ENCODE peak calls at places on chromosomes 13 and 19, in six cellular contexts. W, C, N, J, A and B are unnamed samples.

GRCh38 chr19:49890349-49891311 is 6.1 kb downstream of the IL4I1 start:
- DNase-seq in W (no peak), C (peak; percentile 88), N (peak; percentile 95), J (peak; percentile 54), A (peak; percentile 67), B (no peak)

GRCh38 chr19:3801412-3802096 is 15.4 kb upstream of the MATK start:
- DNase-seq in W (no peak), C (peak; percentile 86), N (peak; percentile 81), J (peak; percentile 40), A (no peak), B (no peak)

GRCh38 chr19:50893047-50893737 is 18.0 kb downstream of the KLK4 start:
- DNase-seq in W (no peak), C (no peak), N (peak; percentile 61), J (no peak), A (no peak), B (no peak)

GRCh38 chr13:91817250-91817649 is 418.8 kb downstream of the GPC5 start:
- DNase-seq in W (peak; percentile 13), C (no peak), N (no peak), J (no peak), A (no peak), B (peak; percentile 13)

GRCh38 chr19:38193445-38193844 is 30.6 kb downstream of the DPF1 start:
- DNase-seq in W (no peak), C (no peak), N (no peak), J (no peak), A (no peak), B (no peak)

GRCh38 chr13:40094056-40094455 is 438.6 kb downstream of the COG6 start:
- DNase-seq in W (no peak), C (no peak), N (no peak), J (no peak), A (no peak), B (no peak)

GRCh38 chr13:44368599-44369368 is 4.8 kb upstream of the SERP2 start:
- DNase-seq in W (no peak), C (no peak), N (no peak), J (no peak), A (no peak), B (no peak)

GRCh38 chr13:71699342-71699741 is 167.7 kb downstream of the DACH1 start:
- DNase-seq in W (no peak), C (no peak), N (no peak), J (no peak), A (no peak), B (no peak)

GRCh38 chr13:22064854-22065646 is 394.2 kb downstream of the FGF9 start:
- DNase-seq in W (no peak), C (no peak), N (no peak), J (peak; percentile 31), A (no peak), B (no peak)

GRCh38 chr19:21765151-21765550 is 2.2 kb downstream of the ZNF100 start:
- DNase-seq in W (no peak), C (no peak), N (no peak), J (no peak), A (no peak), B (no peak)

GRCh38 chr19:30696514-30696913 is 324.3 kb downstream of the ZNF536 start:
- DNase-seq in W (no peak), C (peak; percentile 87), N (peak; percentile 82), J (no peak), A (peak; percentile 20), B (peak; percentile 9)

GRCh38 chr13:52925775-52926285 is 77.4 kb upstream of the PCDH8 start:
- DNase-seq in W (no peak), C (no peak), N (no peak), J (no peak), A (no peak), B (no peak)

GRCh38 chr19:1073063-1073955 is 6.3 kb downstream of the ARHGAP45 start:
- DNase-seq in W (no peak), C (no peak), N (no peak), J (no peak), A (no peak), B (no peak)

GRCh38 chr19:13794388-13794751 is 873 bp upstream of the ZSWIM4 start:
- DNase-seq in W (peak; percentile 94), C (no peak), N (no peak), J (no peak), A (peak; percentile 35), B (peak; percentile 96)

GRCh38 chr13:84744203-84744602 is 861.9 kb upstream of the SLITRK1 start:
- DNase-seq in W (no peak), C (no peak), N (no peak), J (no peak), A (no peak), B (no peak)

GRCh38 chr13:27137759-27138158 is 33.9 kb downstream of the USP12 start:
- DNase-seq in W (no peak), C (no peak), N (no peak), J (no peak), A (no peak), B (no peak)

GRCh38 chr13:84137292-84137691 is 255.0 kb upstream of the SLITRK1 start:
- DNase-seq in W (peak; percentile 28), C (no peak), N (no peak), J (no peak), A (no peak), B (no peak)

GRCh38 chr19:15614507-15615379 is at the start of gene CYP4F8:
- DNase-seq in W (no peak), C (no peak), N (no peak), J (no peak), A (no peak), B (no peak)

GRCh38 chr13:46992383-46992952 is 95.6 kb upstream of the HTR2A start:
- DNase-seq in W (no peak), C (no peak), N (no peak), J (no peak), A (no peak), B (no peak)

GRCh38 chr19:21463449-21464105 is 41.8 kb upstream of the ZNF429 start:
- DNase-seq in W (no peak), C (peak; percentile 95), N (peak; percentile 81), J (peak; percentile 72), A (peak; percentile 87), B (no peak)

GRCh38 chr13:41627425-41627824 is 170.1 kb downstream of the RGCC start:
- DNase-seq in W (no peak), C (no peak), N (no peak), J (no peak), A (no peak), B (no peak)
- H3K14ac ChIP-seq in W (no peak overlapping the region), C (no peak overlapping the region), N (no peak overlapping the region), J (no peak overlapping the region), A (no peak overlapping the region), B (no peak overlapping the region)

DNA sequence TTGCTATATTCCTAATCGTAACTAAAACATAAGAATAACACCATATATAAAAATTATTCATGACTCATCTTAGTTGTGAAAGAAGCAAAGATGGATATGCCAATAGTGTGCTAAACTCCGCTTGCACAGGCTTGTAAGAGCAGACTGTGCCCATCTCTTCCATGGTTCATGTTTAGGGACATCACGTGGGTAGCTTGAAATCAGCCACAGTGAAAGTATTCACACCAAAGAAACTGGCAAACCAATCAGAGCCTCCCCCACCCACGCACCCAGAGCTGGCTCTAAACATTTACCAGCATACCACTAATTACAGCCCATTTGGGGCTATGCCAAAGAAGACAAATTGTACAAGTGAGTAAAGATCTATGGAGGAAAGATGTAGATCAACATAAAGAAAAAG is 147.5 kb downstream of the DIAPH3 start:
- DNase-seq in W (no peak), C (no peak), N (no peak), J (no peak), A (no peak), B (no peak)
- H3K4me1 ChIP-seq in W (peaks cover 7% of the 10 kb centered on the region), C (no peaks in the 10 kb centered on the region), N (no peaks in the 10 kb centered on the region), J (peaks cover 2% of the 10 kb centered on the region), A (no peaks in the 10 kb centered on the region), B (no peaks in the 10 kb centered on the region)

GRCh38 chr19:55419624-55420236 is 12.1 kb upstream of the UBE2S start:
- DNase-seq in W (no peak), C (no peak), N (no peak), J (no peak), A (no peak), B (no peak)
- H3K14ac ChIP-seq in W (no peak overlapping the region), C (no peak overlapping the region), N (no peak overlapping the region), J (peak overlapping the region; percentile 1), A (no peak overlapping the region), B (no peak overlapping the region)

GRCh38 chr13:42762251-42762650 is 19.1 kb upstream of the FAM216B start:
- DNase-seq in W (peak; percentile 35), C (no peak), N (no peak), J (no peak), A (peak; percentile 76), B (peak; percentile 54)
- H3K4me1 ChIP-seq in W (no peaks in the 10 kb centered on the region), C (no peaks in the 10 kb centered on the region), N (no peaks in the 10 kb centered on the region), J (no peaks in the 10 kb centered on the region), A (no peaks in the 10 kb centered on the region), B (peaks cover 4% of the 10 kb centered on the region)

GRCh38 chr19:19651076-19651475 is 7.6 kb upstream of the GMIP start:
- DNase-seq in W (no peak), C (no peak), N (no peak), J (no peak), A (no peak), B (no peak)

GRCh38 chr19:19647037-19647835 is 3.8 kb upstream of the GMIP start:
- DNase-seq in W (no peak), C (no peak), N (no peak), J (no peak), A (no peak), B (no peak)

GRCh38 chr19:19650331-19650730 is 6.9 kb upstream of the GMIP start:
- DNase-seq in W (no peak), C (no peak), N (no peak), J (no peak), A (no peak), B (no peak)

GRCh38 chr19:19649159-19649558 is 5.7 kb upstream of the GMIP start:
- DNase-seq in W (no peak), C (no peak), N (no peak), J (no peak), A (no peak), B (no peak)

DNA sequence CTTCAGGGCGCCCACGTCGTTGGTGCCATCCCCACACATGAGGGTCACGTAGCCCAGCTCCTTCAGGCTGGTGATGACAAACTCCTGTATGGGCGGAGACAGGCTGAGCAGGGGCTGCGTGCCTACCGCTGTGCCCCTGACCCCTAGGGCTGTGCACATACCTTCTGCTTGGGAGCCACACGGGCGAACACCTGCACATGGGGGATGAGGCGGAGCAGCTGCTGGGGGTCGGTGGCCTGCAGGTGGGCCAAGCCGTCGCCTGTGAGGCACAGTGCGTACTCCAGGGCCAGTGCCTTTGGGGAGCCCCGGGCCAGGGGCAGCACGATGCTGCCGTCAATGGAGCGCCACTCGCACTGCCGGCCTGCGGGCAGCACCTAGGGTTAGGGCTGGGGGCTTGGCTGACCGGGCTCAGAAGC is 6.1 kb upstream of the GMIP start:
- DNase-seq in W (no peak), C (no peak), N (no peak), J (no peak), A (no peak), B (no peak)
- H3K14ac ChIP-seq in W (no peak overlapping the region), C (no peak overlapping the region), N (no peak overlapping the region), J (no peak overlapping the region), A (no peak overlapping the region), B (no peak overlapping the region)

DNA sequence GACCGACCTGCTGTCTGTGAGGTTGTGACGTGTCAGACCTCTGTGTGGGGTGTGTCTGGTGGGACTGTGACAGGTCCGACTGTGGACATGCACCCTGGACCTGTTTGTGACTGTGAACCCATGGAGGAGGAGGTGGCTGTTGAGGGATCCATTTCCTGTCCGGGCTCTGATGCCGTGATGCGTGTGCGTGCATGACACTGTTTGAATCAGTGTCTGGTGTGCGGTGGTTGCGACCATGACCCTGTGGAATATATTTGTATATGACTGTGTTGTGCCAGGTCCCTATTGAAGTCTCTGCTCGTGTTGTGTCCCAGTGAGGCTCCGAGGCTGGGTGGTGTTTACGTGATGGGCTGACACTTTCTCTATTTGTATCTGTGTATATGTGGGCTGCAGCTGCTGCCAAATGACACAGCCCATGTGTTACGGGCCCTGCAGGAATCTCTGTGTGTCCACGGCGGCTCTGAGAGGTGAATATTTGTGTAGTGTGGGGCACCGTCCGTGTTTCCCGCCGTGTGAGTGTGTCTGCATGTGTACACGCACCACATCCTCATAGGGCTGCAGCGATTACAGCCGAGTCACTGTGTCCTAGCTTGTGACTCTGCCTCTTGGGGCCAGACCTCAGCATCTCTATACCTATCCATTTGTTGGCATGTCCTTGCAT is 18.3 kb downstream of the CCDC97 start:
- DNase-seq in W (peak; percentile 80), C (no peak), N (no peak), J (no peak), A (no peak), B (peak; percentile 71)
- H3K4me1 ChIP-seq in W (peaks cover 52% of the 10 kb centered on the region), C (peaks cover 12% of the 10 kb centered on the region), N (peaks cover 22% of the 10 kb centered on the region), J (peaks cover 29% of the 10 kb centered on the region), A (peaks cover 33% of the 10 kb centered on the region), B (peaks cover 46% of the 10 kb centered on the region)